ENCODE peak calls at places on chromosomes 6 and 20, in five cellular contexts. Q is mammary epithelial cell, L is GM19239, C is aorta, V is T-cell. S is an unnamed sample.

GRCh38 chr6:153038378-153038777 is 35.9 kb upstream of the MTRF1L start:
- DNase-seq in Q (peak), L (no peak), C (no peak), V (no peak), S (no peak)

GRCh38 chr20:57620274-57620990 is at the start of gene ZBP1:
- DNase-seq in Q (no peak), L (peak), C (peak), V (peak), S (peak)

GRCh38 chr6:91879346-91879995 is 1292.6 kb upstream of the MAP3K7 start:
- DNase-seq in Q (no peak), L (no peak), C (no peak), V (no peak), S (no peak)

GRCh38 chr6:135880066-135880972 is 28.8 kb downstream of the PDE7B start:
- DNase-seq in Q (peak), L (peak), C (no peak), V (peak), S (peak)

GRCh38 chr6:109008537-109008950 is 86.1 kb downstream of the SESN1 start:
- DNase-seq in Q (no peak), L (no peak), C (no peak), V (peak), S (no peak)

GRCh38 chr20:38143238-38143645 is 21.8 kb downstream of the TGM2 start:
- DNase-seq in Q (peak), L (no peak), C (peak), V (no peak), S (no peak)

GRCh38 chr6:89828988-89829590 is 591 bp upstream of the CASP8AP2 start:
- DNase-seq in Q (no peak), L (no peak), C (no peak), V (no peak), S (peak)

GRCh38 chr20:59835448-59836395 is 97.7 kb downstream of the SYCP2 start:
- DNase-seq in Q (peak), L (no peak), C (no peak), V (no peak), S (no peak)

GRCh38 chr6:165300401-165300800 is 9.0 kb downstream of the C6orf118 start:
- DNase-seq in Q (no peak), L (no peak), C (no peak), V (no peak), S (no peak)

GRCh38 chr20:3660262-3661059 is 2.7 kb downstream of the GFRA4 start:
- DNase-seq in Q (no peak), L (no peak), C (peak), V (no peak), S (no peak)

GRCh38 chr20:37365760-37366638 is 20.1 kb downstream of the SRC start:
- DNase-seq in Q (no peak), L (no peak), C (no peak), V (no peak), S (no peak)

GRCh38 chr6:138428943-138429616 is 25.1 kb downstream of the HEBP2 start:
- DNase-seq in Q (peak), L (no peak), C (no peak), V (no peak), S (peak)

GRCh38 chr6:27890351-27891299 is 21.6 kb downstream of the OR2B2 start:
- DNase-seq in Q (peak), L (no peak), C (no peak), V (peak), S (peak)

GRCh38 chr6:168196385-168196860 is 117.4 kb upstream of the FRMD1 start:
- DNase-seq in Q (no peak), L (no peak), C (no peak), V (no peak), S (no peak)

GRCh38 chr6:30071081-30071818 is 4.3 kb downstream of the PPP1R11 start:
- DNase-seq in Q (no peak), L (no peak), C (no peak), V (no peak), S (no peak)

GRCh38 chr6:106085984-106086832 is at the start of gene PRDM1:
- DNase-seq in Q (peak), L (peak), C (peak), V (peak), S (peak)

GRCh38 chr6:86273936-86274335 is 631.2 kb upstream of the SYNCRIP start:
- DNase-seq in Q (no peak), L (no peak), C (no peak), V (no peak), S (no peak)